ENCODE peak calls at places on chromosomes 2 and 18, in nine cellular contexts. O is KBM-7; Q is iPS DF 6.9; R is skeletal muscle cell; K is H1; I is T follicular helper cell; X is stimulated activated CD4-positive, alpha-beta T cell treated with anti-CD3 and anti-CD28 coated beads, TNF-alpha, amount 100 ng/mL, for 48 hours; G is NCI-H2081; M is neuronal stem cell. U is an unnamed sample.

GRCh38 chr2:112959109-112959591 is 18.7 kb upstream of the IL36G start:
- DNase-seq in M (no peak), G (peak), O (peak), Q (peak), I (no peak), X (no peak), K (peak), R (no peak), U (no peak)

GRCh38 chr18:76412010-76412817 is 82.8 kb downstream of the ZNF516 start:
- DNase-seq in R (no peak), X (no peak), G (no peak), I (no peak), K (no peak), Q (no peak), O (no peak), M (no peak), U (no peak)

GRCh38 chr18:63236990-63237389 is 82.6 kb downstream of the BCL2 start:
- DNase-seq in R (no peak), Q (no peak), I (no peak), M (no peak), X (no peak), O (no peak), K (no peak), G (no peak), U (peak)

GRCh38 chr18:72566327-72566726 is 22.2 kb upstream of the CBLN2 start:
- DNase-seq in M (no peak), Q (no peak), X (no peak), R (no peak), I (no peak), G (no peak), K (no peak), O (no peak), U (no peak)

GRCh38 chr2:126975671-126976655 is 77.3 kb downstream of the TEX51 start:
- DNase-seq in K (no peak), O (no peak), Q (no peak), I (no peak), X (no peak), G (no peak), M (no peak), R (no peak), U (no peak)

GRCh38 chr18:33755918-33756590 is 178.0 kb downstream of the ASXL3 start:
- DNase-seq in I (no peak), Q (no peak), R (peak), O (no peak), K (no peak), M (no peak), X (no peak), G (peak), U (peak)

GRCh38 chr2:33166287-33166881 is 219.6 kb downstream of the LTBP1 start:
- DNase-seq in O (no peak), M (no peak), Q (no peak), G (no peak), I (no peak), R (peak), X (no peak), K (no peak), U (no peak)

GRCh38 chr2:177217247-177217843 is 4.8 kb downstream of the HNRNPA3 start:
- DNase-seq in X (no peak), G (no peak), R (no peak), M (no peak), O (no peak), I (no peak), Q (no peak), K (no peak), U (no peak)

GRCh38 chr18:9055185-9055584 is 47.3 kb upstream of the NDUFV2 start:
- DNase-seq in M (no peak), R (peak), O (peak), G (peak), K (no peak), I (no peak), X (no peak), Q (no peak), U (no peak)

GRCh38 chr2:218607436-218608115 is at the start of gene PLCD4:
- DNase-seq in O (no peak), M (peak), Q (no peak), G (no peak), X (no peak), R (peak), I (no peak), K (no peak), U (peak)

GRCh38 chr2:230441188-230441897 is 25.3 kb downstream of the SP100 start:
- DNase-seq in G (no peak), Q (no peak), O (no peak), K (no peak), R (no peak), I (peak), M (no peak), X (no peak), U (peak)

GRCh38 chr18:48336332-48336731 is 72.9 kb downstream of the ZBTB7C start:
- DNase-seq in R (no peak), K (no peak), Q (no peak), I (no peak), G (no peak), X (no peak), O (no peak), M (no peak), U (no peak)

GRCh38 chr18:58201728-58202405 is 157.8 kb downstream of the NEDD4L start:
- DNase-seq in Q (no peak), X (no peak), I (no peak), K (no peak), M (no peak), G (no peak), R (no peak), O (no peak), U (no peak)

GRCh38 chr2:135473567-135473966 is 57.5 kb downstream of the ZRANB3 start:
- DNase-seq in O (peak), X (no peak), R (no peak), G (peak), M (no peak), I (no peak), K (no peak), Q (peak), U (no peak)

GRCh38 chr2:33859791-33860461 is 260.8 kb upstream of the FAM98A start:
- DNase-seq in M (no peak), X (no peak), R (no peak), K (no peak), O (no peak), I (no peak), G (no peak), Q (no peak), U (peak)

GRCh38 chr2:5696741-5697521 is 4.7 kb downstream of the SOX11 start:
- DNase-seq in G (peak), O (no peak), K (peak), Q (no peak), I (no peak), R (no peak), X (no peak), M (no peak), U (no peak)

GRCh38 chr2:78782196-78782595 is 243.3 kb upstream of the REG3G start:
- DNase-seq in X (no peak), Q (no peak), I (no peak), G (no peak), O (no peak), M (no peak), K (no peak), R (no peak), U (no peak)

U was measured in left cardiac atrium.